ENCODE peak calls at places on chromosomes 13 and 19, in seven cellular contexts. One of them, this sample, is unnamed. For H3K36me3, the result is how much of the 10 kb centered on the place peaks cover.

GRCh38 chr13:95523598-95523997 is 28.9 kb upstream of the CLDN10 start:
- DNase-seq in endodermal cell: no peak
- DNase-seq in uterus: no peak
- DNase-seq in adrenal gland: no peak
- DNase-seq in CD4-positive, alpha-beta memory T cell: no peak
- DNase-seq in pancreas: no peak
- DNase-seq in CD8-positive, alpha-beta T cell: no peak
- DNase-seq in this sample: no peak

GRCh38 chr19:32387701-32388392 is 17.7 kb upstream of the DPY19L3 start:
- DNase-seq in adrenal gland: no peak
- DNase-seq in pancreas: no peak
- DNase-seq in uterus: peak
- DNase-seq in CD8-positive, alpha-beta T cell: no peak
- DNase-seq in CD4-positive, alpha-beta memory T cell: no peak
- DNase-seq in endodermal cell: no peak
- DNase-seq in this sample: no peak

GRCh38 chr13:96091164-96091931 is 1.4 kb downstream of the HS6ST3 start:
- DNase-seq in CD8-positive, alpha-beta T cell: no peak
- DNase-seq in uterus: peak
- DNase-seq in CD4-positive, alpha-beta memory T cell: no peak
- DNase-seq in endodermal cell: peak
- DNase-seq in pancreas: peak
- DNase-seq in adrenal gland: peak
- DNase-seq in this sample: no peak

GRCh38 chr13:103788061-103788652 is 721.9 kb upstream of the SLC10A2 start:
- DNase-seq in CD4-positive, alpha-beta memory T cell: no peak
- DNase-seq in adrenal gland: peak
- DNase-seq in uterus: no peak
- DNase-seq in CD8-positive, alpha-beta T cell: no peak
- DNase-seq in endodermal cell: peak
- DNase-seq in pancreas: no peak
- DNase-seq in this sample: no peak

GRCh38 chr13:110014719-110015118 is 228.3 kb upstream of the IRS2 start:
- DNase-seq in adrenal gland: no peak
- DNase-seq in CD4-positive, alpha-beta memory T cell: no peak
- DNase-seq in pancreas: peak
- DNase-seq in CD8-positive, alpha-beta T cell: no peak
- DNase-seq in uterus: no peak
- DNase-seq in endodermal cell: no peak
- DNase-seq in this sample: no peak

GRCh38 chr19:5828661-5829566 is 10.6 kb downstream of the FUT6 start:
- DNase-seq in CD8-positive, alpha-beta T cell: no peak
- DNase-seq in uterus: no peak
- DNase-seq in adrenal gland: peak
- DNase-seq in pancreas: peak
- DNase-seq in endodermal cell: peak
- DNase-seq in CD4-positive, alpha-beta memory T cell: no peak
- DNase-seq in this sample: no peak

GRCh38 chr19:38685666-38686529 is 38.4 kb downstream of the ACTN4 start:
- DNase-seq in uterus: no peak
- DNase-seq in adrenal gland: no peak
- DNase-seq in pancreas: no peak
- DNase-seq in CD4-positive, alpha-beta memory T cell: no peak
- DNase-seq in endodermal cell: peak
- DNase-seq in CD8-positive, alpha-beta T cell: no peak
- DNase-seq in this sample: no peak

GRCh38 chr13:34174671-34175145 is 356.8 kb downstream of the RFC3 start:
- DNase-seq in adrenal gland: no peak
- DNase-seq in endodermal cell: no peak
- DNase-seq in CD4-positive, alpha-beta memory T cell: no peak
- DNase-seq in CD8-positive, alpha-beta T cell: no peak
- DNase-seq in uterus: no peak
- DNase-seq in pancreas: no peak
- DNase-seq in this sample: no peak

GRCh38 chr13:69603144-69603853 is 504.3 kb upstream of the ATXN8OS start:
- DNase-seq in CD8-positive, alpha-beta T cell: no peak
- DNase-seq in adrenal gland: no peak
- DNase-seq in endodermal cell: no peak
- DNase-seq in uterus: no peak
- DNase-seq in pancreas: no peak
- DNase-seq in CD4-positive, alpha-beta memory T cell: no peak
- DNase-seq in this sample: no peak

GRCh38 chr19:8453616-8454015 is 8.8 kb downstream of the HNRNPM start:
- DNase-seq in CD8-positive, alpha-beta T cell: no peak
- DNase-seq in pancreas: no peak
- DNase-seq in adrenal gland: no peak
- DNase-seq in endodermal cell: peak
- DNase-seq in CD4-positive, alpha-beta memory T cell: no peak
- DNase-seq in uterus: no peak
- DNase-seq in this sample: no peak

GRCh38 chr13:51797664-51798488 is 6.1 kb downstream of the DHRS12 start:
- DNase-seq in CD4-positive, alpha-beta memory T cell: peak
- DNase-seq in uterus: peak
- DNase-seq in endodermal cell: peak
- DNase-seq in pancreas: peak
- DNase-seq in adrenal gland: peak
- DNase-seq in CD8-positive, alpha-beta T cell: peak
- DNase-seq in this sample: peak

GRCh38 chr19:42634409-42635232 is 39.9 kb upstream of the CEACAM8 start:
- DNase-seq in uterus: no peak
- DNase-seq in CD4-positive, alpha-beta memory T cell: no peak
- DNase-seq in adrenal gland: peak
- DNase-seq in CD8-positive, alpha-beta T cell: no peak
- DNase-seq in pancreas: peak
- DNase-seq in endodermal cell: peak
- DNase-seq in this sample: no peak

GRCh38 chr13:36069881-36070366 is 61.3 kb downstream of the DCLK1 start:
- DNase-seq in pancreas: no peak
- DNase-seq in uterus: peak
- DNase-seq in adrenal gland: no peak
- DNase-seq in CD4-positive, alpha-beta memory T cell: no peak
- DNase-seq in CD8-positive, alpha-beta T cell: no peak
- DNase-seq in endodermal cell: no peak
- DNase-seq in this sample: no peak

GRCh38 chr13:30371649-30372265 is 50.5 kb upstream of the UBE2L5 start:
- DNase-seq in endodermal cell: no peak
- DNase-seq in CD8-positive, alpha-beta T cell: peak
- DNase-seq in CD4-positive, alpha-beta memory T cell: peak
- DNase-seq in uterus: no peak
- DNase-seq in adrenal gland: no peak
- DNase-seq in pancreas: no peak
- DNase-seq in this sample: no peak

GRCh38 chr13:31887311-31887710 is 144.3 kb upstream of the FRY start:
- DNase-seq in uterus: no peak
- DNase-seq in pancreas: no peak
- DNase-seq in CD4-positive, alpha-beta memory T cell: no peak
- DNase-seq in endodermal cell: no peak
- DNase-seq in CD8-positive, alpha-beta T cell: no peak
- DNase-seq in adrenal gland: no peak
- DNase-seq in this sample: no peak

GRCh38 chr19:10478903-10479384 is 24.2 kb downstream of the KEAP1 start:
- DNase-seq in CD4-positive, alpha-beta memory T cell: peak
- DNase-seq in uterus: peak
- DNase-seq in adrenal gland: peak
- DNase-seq in pancreas: peak
- DNase-seq in CD8-positive, alpha-beta T cell: peak
- DNase-seq in endodermal cell: peak
- DNase-seq in this sample: peak

DNA sequence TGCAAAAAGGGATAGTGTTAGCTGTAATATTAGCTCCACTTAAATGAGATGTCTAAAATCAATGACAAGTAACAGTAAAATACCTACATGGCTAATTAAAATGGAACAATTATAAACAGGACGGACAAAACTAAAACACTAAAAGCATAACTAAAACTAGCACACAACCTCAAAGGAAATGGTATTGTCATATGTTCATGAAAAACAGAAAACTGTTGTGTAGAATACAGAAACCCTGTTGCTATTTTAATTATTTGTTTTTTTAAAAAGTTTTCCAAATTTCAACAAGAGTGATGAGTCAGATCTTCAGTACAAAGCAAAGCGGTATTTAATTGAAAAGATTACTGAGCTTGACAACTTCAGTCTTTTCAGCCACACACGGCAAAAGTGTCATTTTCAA is 4.2 kb downstream of the RCBTB2 start:
- DNase-seq in CD4-positive, alpha-beta memory T cell: no peak
- DNase-seq in adrenal gland: no peak
- DNase-seq in uterus: no peak
- DNase-seq in CD8-positive, alpha-beta T cell: no peak
- DNase-seq in pancreas: no peak
- DNase-seq in endodermal cell: no peak
- DNase-seq in this sample: no peak
- H3K27ac ChIP-seq in CD4-positive, alpha-beta memory T cell: no peak
- H3K27ac ChIP-seq in adrenal gland: no peak
- H3K27ac ChIP-seq in uterus: peak
- H3K27ac ChIP-seq in CD8-positive, alpha-beta T cell: no peak
- H3K27ac ChIP-seq in pancreas: no peak
- H3K27ac ChIP-seq in endodermal cell: no peak
- H3K27ac ChIP-seq in this sample: no peak

DNA sequence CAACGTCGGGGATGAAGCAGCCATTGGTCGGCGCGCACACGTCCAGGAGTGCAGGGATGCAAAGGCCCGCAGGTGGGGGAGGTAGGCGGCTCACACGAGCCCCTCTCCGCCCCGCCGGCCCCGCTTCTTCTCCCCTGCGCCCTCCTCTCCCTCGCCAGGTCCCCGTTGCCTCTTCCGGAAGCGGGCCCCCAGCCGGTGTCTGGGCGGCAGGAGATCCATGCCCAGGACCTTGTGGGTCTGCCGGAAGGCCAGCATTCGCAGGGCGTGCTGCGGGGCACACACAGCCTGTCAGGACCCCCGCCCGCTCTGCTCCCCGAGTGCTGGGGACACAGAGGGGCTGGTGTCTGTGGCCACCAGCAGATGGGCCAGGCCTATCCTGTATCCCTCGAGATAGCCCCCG is 19.7 kb upstream of the MATK start:
- DNase-seq in CD8-positive, alpha-beta T cell: no peak
- DNase-seq in CD4-positive, alpha-beta memory T cell: no peak
- DNase-seq in uterus: no peak
- DNase-seq in pancreas: no peak
- DNase-seq in adrenal gland: no peak
- DNase-seq in endodermal cell: peak
- DNase-seq in this sample: no peak
- H3K36me3 ChIP-seq in CD8-positive, alpha-beta T cell: under half
- H3K36me3 ChIP-seq in CD4-positive, alpha-beta memory T cell: under half
- H3K36me3 ChIP-seq in uterus: under half
- H3K36me3 ChIP-seq in pancreas: under half
- H3K36me3 ChIP-seq in adrenal gland: under half
- H3K36me3 ChIP-seq in endodermal cell: under half
- H3K36me3 ChIP-seq in this sample: under half

GRCh38 chr19:7214329-7215089 is 79.7 kb downstream of the INSR start:
- DNase-seq in CD4-positive, alpha-beta memory T cell: no peak
- DNase-seq in uterus: no peak
- DNase-seq in endodermal cell: no peak
- DNase-seq in adrenal gland: no peak
- DNase-seq in pancreas: no peak
- DNase-seq in CD8-positive, alpha-beta T cell: no peak
- DNase-seq in this sample: no peak

GRCh38 chr19:7215176-7215575 is 79.0 kb downstream of the INSR start:
- DNase-seq in endodermal cell: no peak
- DNase-seq in adrenal gland: no peak
- DNase-seq in CD8-positive, alpha-beta T cell: no peak
- DNase-seq in pancreas: no peak
- DNase-seq in uterus: no peak
- DNase-seq in CD4-positive, alpha-beta memory T cell: no peak
- DNase-seq in this sample: no peak

GRCh38 chr19:7216373-7216902 is 77.8 kb downstream of the INSR start:
- DNase-seq in CD4-positive, alpha-beta memory T cell: no peak
- DNase-seq in endodermal cell: no peak
- DNase-seq in uterus: no peak
- DNase-seq in CD8-positive, alpha-beta T cell: no peak
- DNase-seq in pancreas: no peak
- DNase-seq in adrenal gland: no peak
- DNase-seq in this sample: no peak

GRCh38 chr19:7211191-7211988 is 82.8 kb downstream of the INSR start:
- DNase-seq in endodermal cell: peak
- DNase-seq in adrenal gland: peak
- DNase-seq in CD8-positive, alpha-beta T cell: no peak
- DNase-seq in CD4-positive, alpha-beta memory T cell: no peak
- DNase-seq in pancreas: peak
- DNase-seq in uterus: peak
- DNase-seq in this sample: no peak

GRCh38 chr19:7213628-7214328 is 80.4 kb downstream of the INSR start:
- DNase-seq in CD4-positive, alpha-beta memory T cell: no peak
- DNase-seq in endodermal cell: peak
- DNase-seq in adrenal gland: no peak
- DNase-seq in CD8-positive, alpha-beta T cell: no peak
- DNase-seq in uterus: no peak
- DNase-seq in pancreas: no peak
- DNase-seq in this sample: no peak
- H3K27ac ChIP-seq in CD4-positive, alpha-beta memory T cell: no peak
- H3K27ac ChIP-seq in endodermal cell: no peak
- H3K27ac ChIP-seq in adrenal gland: no peak
- H3K27ac ChIP-seq in CD8-positive, alpha-beta T cell: no peak
- H3K27ac ChIP-seq in uterus: peak
- H3K27ac ChIP-seq in pancreas: peak
- H3K27ac ChIP-seq in this sample: no peak

DNA sequence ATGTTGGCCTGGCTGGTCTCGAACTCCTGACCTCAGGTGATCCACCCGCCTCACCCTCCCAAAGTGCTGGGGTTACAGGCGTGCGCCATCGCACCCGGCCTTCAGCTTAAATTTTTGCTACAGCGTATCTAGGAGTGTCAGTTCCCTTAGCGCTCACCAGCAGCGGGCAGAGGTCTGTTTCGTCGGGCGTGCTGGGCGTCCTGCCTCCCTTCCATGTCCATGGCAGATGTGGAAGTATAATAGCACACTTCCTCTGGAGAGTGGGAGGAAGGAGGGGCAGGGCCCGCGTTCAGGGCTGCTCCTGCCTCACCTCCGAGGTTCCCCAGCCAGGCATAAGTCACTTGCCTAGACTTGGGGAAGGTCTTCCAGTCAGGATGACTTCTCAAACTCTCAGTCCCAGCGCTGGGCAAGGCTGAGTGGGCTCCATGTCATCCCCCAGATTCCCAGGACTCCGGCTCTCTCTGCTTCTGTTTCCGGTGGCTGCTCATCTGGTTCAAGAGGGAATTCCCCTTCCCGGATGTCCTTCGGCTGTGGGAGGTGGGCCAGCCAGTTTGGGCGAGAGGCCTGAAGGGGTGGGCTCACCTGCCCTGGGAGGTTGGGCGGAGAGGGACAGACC is 9.5 kb downstream of the IL4I1 start:
- DNase-seq in pancreas: peak
- DNase-seq in endodermal cell: no peak
- DNase-seq in CD8-positive, alpha-beta T cell: no peak
- DNase-seq in uterus: peak
- DNase-seq in adrenal gland: peak
- DNase-seq in CD4-positive, alpha-beta memory T cell: no peak
- DNase-seq in this sample: no peak
- H3K36me3 ChIP-seq in pancreas: under half
- H3K36me3 ChIP-seq in endodermal cell: under half
- H3K36me3 ChIP-seq in CD8-positive, alpha-beta T cell: under half
- H3K36me3 ChIP-seq in uterus: under half
- H3K36me3 ChIP-seq in adrenal gland: under half
- H3K36me3 ChIP-seq in CD4-positive, alpha-beta memory T cell: under half
- H3K36me3 ChIP-seq in this sample: under half

DNA sequence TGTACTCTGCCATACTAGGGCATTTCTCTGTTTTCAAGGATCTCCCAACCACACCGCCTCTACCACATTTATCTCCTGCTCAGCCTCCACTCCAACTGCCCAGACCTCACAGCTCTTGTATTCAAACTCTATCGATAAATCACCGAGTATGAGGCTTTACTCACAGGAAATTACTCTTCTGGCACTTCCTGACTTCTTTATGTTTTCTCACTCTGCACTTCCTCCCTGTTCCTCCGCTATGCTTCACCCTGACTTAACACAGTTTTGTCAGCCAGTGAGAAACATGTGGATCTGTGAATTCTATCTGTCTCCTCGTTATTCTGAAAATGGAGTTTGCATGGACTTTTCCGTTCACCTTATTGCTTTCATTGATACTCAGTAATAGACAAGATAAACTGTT is 2.6 kb upstream of the CARD8 start:
- DNase-seq in CD8-positive, alpha-beta T cell: no peak
- DNase-seq in uterus: no peak
- DNase-seq in pancreas: no peak
- DNase-seq in CD4-positive, alpha-beta memory T cell: peak
- DNase-seq in endodermal cell: no peak
- DNase-seq in adrenal gland: no peak
- DNase-seq in this sample: no peak
- H3K27ac ChIP-seq in CD8-positive, alpha-beta T cell: peak
- H3K27ac ChIP-seq in uterus: peak
- H3K27ac ChIP-seq in pancreas: no peak
- H3K27ac ChIP-seq in CD4-positive, alpha-beta memory T cell: peak
- H3K27ac ChIP-seq in endodermal cell: no peak
- H3K27ac ChIP-seq in adrenal gland: no peak
- H3K27ac ChIP-seq in this sample: peak

This sample was measured in lung.